ENCODE peak calls at places on chromosomes 3 and 15, in five cellular contexts. Z, O, P, L and T are unnamed samples. For H3K27me3 and H3K4me1, the result is how much of the 10 kb centered on the place peaks cover.

GRCh38 chr3:131960324-131960723 is 74.5 kb downstream of the CPNE4 start:
- DNase-seq in L (peak), O (peak), Z (peak), P (peak), T (no peak)

GRCh38 chr3:126540342-126540849 is 16.4 kb downstream of the CHST13 start:
- DNase-seq in P (peak), Z (peak), O (peak), L (peak), T (peak)

GRCh38 chr3:178325330-178325729 is 210.9 kb upstream of the KCNMB2 start:
- DNase-seq in L (peak), P (peak), O (peak), Z (peak), T (no peak)

GRCh38 chr15:90851945-90852344 is 16.4 kb upstream of the FURIN start:
- DNase-seq in Z (no peak), O (peak), L (no peak), P (no peak), T (no peak)

GRCh38 chr3:186121271-186121670 is 12.4 kb upstream of the ETV5 start:
- DNase-seq in L (no peak), P (no peak), Z (no peak), O (no peak), T (no peak)

GRCh38 chr3:143812411-143812968 is 35.8 kb downstream of the SLC9A9 start:
- DNase-seq in P (no peak), L (no peak), O (no peak), Z (no peak), T (no peak)

GRCh38 chr3:182644800-182645433 is 148.4 kb upstream of the ATP11B start:
- DNase-seq in P (no peak), O (no peak), Z (no peak), L (peak), T (no peak)

GRCh38 chr3:63961891-63962290 is 49.7 kb upstream of the SCAANT1 start:
- DNase-seq in O (peak), L (peak), Z (peak), P (peak), T (no peak)

GRCh38 chr3:120743556-120744195 is 1.1 kb downstream of the GTF2E1 start:
- DNase-seq in O (peak), P (peak), L (peak), Z (peak), T (no peak)

GRCh38 chr3:163562625-163563024 is 1515.7 kb downstream of the SI start:
- DNase-seq in Z (no peak), P (no peak), L (no peak), O (peak), T (no peak)

GRCh38 chr3:148075829-148076716 is 621.6 kb upstream of the AGTR1 start:
- DNase-seq in Z (peak), L (peak), O (peak), P (peak), T (no peak)

GRCh38 chr3:135301670-135302069 is 506.6 kb downstream of the EPHB1 start:
- DNase-seq in O (no peak), Z (no peak), L (no peak), P (no peak), T (no peak)

GRCh38 chr15:89016549-89017041 is 71.7 kb upstream of the ABHD2 start:
- DNase-seq in P (no peak), L (peak), O (peak), Z (peak), T (no peak)

GRCh38 chr3:48478631-48479555 is 25.1 kb downstream of the SHISA5 start:
- DNase-seq in L (no peak), Z (no peak), O (no peak), P (no peak), T (peak)

GRCh38 chr3:107884719-107885460 is 205.9 kb downstream of the CD47 start:
- DNase-seq in L (peak), O (peak), Z (peak), P (no peak), T (no peak)

GRCh38 chr15:75843618-75844610 is 667 bp downstream of the UBE2Q2 start:
- DNase-seq in Z (peak), P (peak), L (peak), O (peak), T (peak)

GRCh38 chr3:48688737-48689075 is 3.0 kb upstream of the NCKIPSD start:
- DNase-seq in Z (no peak), O (no peak), P (no peak), L (no peak), T (no peak)

GRCh38 chr3:44326035-44326434 is 12.5 kb upstream of the TCAIM start:
- DNase-seq in P (no peak), O (peak), L (peak), Z (peak), T (no peak)

GRCh38 chr15:81863157-81863556 is 182.7 kb downstream of the MEX3B start:
- DNase-seq in Z (peak), P (no peak), O (no peak), L (peak), T (no peak)

GRCh38 chr15:56653787-56654186 is 79.5 kb downstream of the ZNF280D start:
- DNase-seq in O (no peak), L (no peak), Z (no peak), P (peak), T (no peak)

GRCh38 chr3:149216195-149216869 is 5.3 kb downstream of the CP start:
- DNase-seq in L (peak), Z (no peak), P (no peak), O (no peak), T (no peak)

GRCh38 chr3:114595521-114596028 is 301.7 kb downstream of the TIGIT start:
- DNase-seq in O (no peak), L (peak), P (no peak), Z (peak), T (no peak)

GRCh38 chr3:185561958-185562357 is 9.6 kb upstream of the LIPH start:
- DNase-seq in O (no peak), L (no peak), P (peak), Z (no peak), T (no peak)

GRCh38 chr3:69294014-69294771 is 91.7 kb downstream of the FRMD4B start:
- DNase-seq in L (peak), P (peak), O (peak), Z (no peak), T (no peak)

GRCh38 chr3:39434574-39434973 is 28.1 kb downstream of the RPSA start:
- DNase-seq in L (no peak), P (no peak), Z (peak), O (no peak), T (no peak)

GRCh38 chr3:54660599-54661210 is 267.2 kb downstream of the LRTM1 start:
- DNase-seq in O (no peak), L (no peak), P (peak), Z (no peak), T (no peak)

DNA sequence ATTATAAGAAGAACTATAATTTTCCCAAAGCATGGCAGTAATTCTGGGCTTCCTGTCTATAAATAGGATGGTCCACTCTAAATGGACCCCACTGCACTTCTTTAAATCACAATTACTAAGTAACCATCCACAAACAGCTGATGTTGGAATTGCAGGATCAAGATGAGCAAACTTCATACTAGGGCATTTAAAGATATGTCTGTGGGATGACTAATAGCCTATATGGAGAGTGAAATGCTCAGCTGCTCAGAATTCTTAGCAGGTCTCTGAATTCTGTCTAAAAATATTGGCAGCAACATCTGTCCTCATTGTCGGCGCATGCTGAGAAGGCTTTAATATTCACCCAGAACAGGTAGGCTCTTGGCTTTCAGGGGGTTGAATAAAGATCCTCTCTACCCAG is 140.4 kb downstream of the SATB1 start:
- DNase-seq in P (no peak), L (no peak), Z (no peak), O (no peak), T (no peak)
- H2AFZ ChIP-seq in P (no peak), L (no peak), Z (no peak), O (no peak), T (no peak)

DNA sequence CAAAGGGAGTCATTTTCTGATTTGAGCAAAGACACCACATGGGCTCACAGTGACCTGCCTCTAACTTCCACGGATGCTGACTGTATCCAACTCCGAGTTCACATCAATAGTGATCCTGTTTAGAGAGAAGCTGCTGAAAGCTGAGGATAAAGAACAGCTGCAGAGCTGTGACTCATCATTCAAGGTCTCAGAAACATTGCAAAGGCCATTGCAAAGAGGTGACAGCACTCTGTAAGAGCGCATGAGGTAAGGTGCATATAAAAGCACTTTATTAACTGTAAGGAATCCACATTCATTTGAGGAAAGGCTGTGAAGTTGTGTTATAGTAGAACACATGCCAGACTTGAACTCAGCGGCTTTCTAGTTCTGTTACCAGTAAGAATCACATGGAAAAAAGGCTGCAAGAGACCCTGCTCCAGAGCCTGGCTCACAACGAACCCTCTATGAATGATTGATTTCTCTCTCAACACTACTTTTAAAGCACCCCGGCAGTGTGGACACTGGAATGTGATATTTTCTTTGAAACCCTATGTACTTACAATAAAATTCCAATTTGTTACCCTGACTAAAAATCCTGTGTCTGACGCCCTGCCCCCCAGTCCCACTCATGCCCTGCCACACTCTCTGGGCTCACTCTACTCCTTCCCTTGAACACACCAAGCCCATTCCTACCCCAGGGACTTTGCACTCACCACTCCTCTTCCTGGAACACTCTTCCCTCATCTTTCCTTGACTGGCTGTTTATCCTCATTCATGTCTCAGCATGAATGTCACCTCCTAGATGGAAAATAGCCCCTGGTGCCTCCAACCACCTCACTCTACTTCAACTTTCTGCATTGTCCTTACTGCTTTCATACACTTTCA is 111.2 kb downstream of the LSM3 start:
- DNase-seq in L (peak), P (peak), Z (peak), O (peak), T (no peak)
- H3K27me3 ChIP-seq in L (under half), P (under half), Z (under half), O (under half), T (under half)

GRCh38 chr3:194128202-194128907 is 7.6 kb upstream of the HES1 start:
- DNase-seq in P (no peak), Z (no peak), L (peak), O (no peak), T (no peak)

GRCh38 chr3:194130807-194131589 is 5.0 kb upstream of the HES1 start:
- DNase-seq in Z (no peak), P (peak), O (peak), L (peak), T (peak)

GRCh38 chr3:194130211-194130610 is 5.7 kb upstream of the HES1 start:
- DNase-seq in Z (no peak), O (no peak), P (no peak), L (no peak), T (no peak)

GRCh38 chr3:194126790-194127189 is 9.2 kb upstream of the HES1 start:
- DNase-seq in L (no peak), O (no peak), P (no peak), Z (no peak), T (no peak)

GRCh38 chr3:194129581-194130133 is 6.3 kb upstream of the HES1 start:
- DNase-seq in Z (no peak), O (no peak), L (peak), P (peak), T (no peak)
- H3K4me1 ChIP-seq in Z (under half), O (half or more), L (under half), P (under half), T (under half)

DNA sequence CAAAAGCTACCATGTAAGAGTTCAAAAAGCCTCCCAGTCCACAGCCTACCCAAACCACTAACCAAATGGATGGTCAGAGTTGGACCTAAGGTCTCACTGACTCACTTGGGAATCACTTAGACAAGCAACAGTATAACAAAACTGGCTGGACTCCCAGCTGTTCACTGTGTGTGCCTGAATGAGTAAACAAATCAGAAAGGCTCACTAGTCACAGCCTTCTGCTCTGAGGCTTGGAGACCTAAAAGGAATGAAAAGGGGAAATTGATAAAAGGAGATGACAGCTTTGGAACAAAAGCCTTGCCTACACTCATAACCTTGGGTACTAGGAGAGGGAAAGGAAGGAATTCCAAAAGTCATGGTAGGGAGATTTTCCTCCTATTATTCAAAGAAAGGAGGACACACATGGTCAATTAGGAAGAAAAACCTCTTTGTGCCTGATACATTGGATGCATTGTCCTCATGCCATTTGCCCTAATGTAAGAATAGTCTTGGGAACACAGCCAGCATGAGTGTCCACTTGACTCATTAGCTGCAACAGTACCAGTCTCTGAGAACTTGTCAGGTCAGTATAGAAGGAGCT is 92.3 kb downstream of the FRMD5 start:
- DNase-seq in Z (peak), O (peak), L (peak), P (peak), T (no peak)
- H2AFZ ChIP-seq in Z (peak), O (no peak), L (no peak), P (no peak), T (no peak)

GRCh38 chr3:111739241-111739952 is 119.7 kb upstream of the PHLDB2 start:
- DNase-seq in O (peak), L (peak), Z (peak), P (no peak), T (no peak)

GRCh38 chr3:111738790-111739189 is 120.3 kb upstream of the PHLDB2 start:
- DNase-seq in Z (no peak), O (no peak), P (no peak), L (no peak), T (no peak)

GRCh38 chr3:111738238-111738637 is 120.8 kb upstream of the PHLDB2 start:
- DNase-seq in O (no peak), Z (no peak), P (no peak), L (peak), T (no peak)

GRCh38 chr3:111737056-111737711 is 121.9 kb upstream of the PHLDB2 start:
- DNase-seq in P (no peak), O (no peak), L (no peak), Z (no peak), T (no peak)

GRCh38 chr3:111737712-111738097 is 121.4 kb upstream of the PHLDB2 start:
- DNase-seq in Z (peak), P (peak), O (peak), L (peak), T (peak)
- H3K27me3 ChIP-seq in Z (under half), P (under half), O (under half), L (under half), T (under half)

GRCh38 chr3:100754563-100755334 is 45.5 kb downstream of the TFG start:
- DNase-seq in O (no peak), L (peak), P (no peak), Z (no peak), T (no peak)
- H3K4me1 ChIP-seq in O (under half), L (under half), P (under half), Z (under half), T (under half)

DNA sequence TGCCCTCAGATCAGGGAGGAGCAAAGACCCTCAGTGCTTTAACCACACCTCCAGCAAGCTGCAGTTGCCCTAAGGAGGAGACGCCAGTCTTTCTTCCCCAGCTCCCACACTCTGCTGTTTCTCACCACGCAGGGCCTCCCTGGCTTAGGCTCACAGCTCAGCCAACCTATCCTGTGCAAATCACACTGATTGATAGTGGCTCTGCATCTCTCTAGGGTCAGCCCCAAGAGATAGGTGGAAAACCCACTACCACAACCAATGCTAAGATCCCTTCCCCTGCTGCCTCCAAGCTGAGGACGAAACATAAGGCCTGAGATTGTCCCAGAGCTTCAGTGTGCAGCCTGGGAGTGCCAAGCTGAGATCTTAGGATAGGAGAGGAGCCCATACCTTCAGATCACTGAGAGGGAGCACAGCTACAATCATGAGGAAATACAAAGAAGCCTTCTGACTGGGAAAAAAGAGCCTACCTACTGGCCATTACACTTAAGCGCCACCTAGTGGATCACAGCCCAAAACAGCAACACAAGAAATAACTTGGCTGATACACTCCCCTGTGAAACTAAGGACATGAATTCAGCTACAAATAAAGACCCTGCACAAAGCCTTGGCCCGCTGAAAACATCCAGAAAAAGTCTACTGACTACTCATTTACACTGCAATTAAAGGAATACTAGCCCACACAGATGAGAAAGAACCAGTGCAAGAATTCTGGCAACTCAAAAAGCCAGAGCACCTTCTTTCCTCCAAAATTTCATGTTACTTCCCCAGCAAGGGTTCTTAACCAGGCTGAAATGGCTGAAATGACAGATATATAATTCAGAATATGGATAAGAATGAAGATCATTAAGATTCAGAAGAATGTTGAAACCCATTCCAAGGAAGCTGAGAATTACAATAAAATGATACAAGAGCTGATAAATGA is 271.5 kb upstream of the DCBLD2 start:
- DNase-seq in O (peak), L (peak), P (peak), Z (peak), T (peak)
- H2AFZ ChIP-seq in O (peak), L (peak), P (no peak), Z (peak), T (peak)

DNA sequence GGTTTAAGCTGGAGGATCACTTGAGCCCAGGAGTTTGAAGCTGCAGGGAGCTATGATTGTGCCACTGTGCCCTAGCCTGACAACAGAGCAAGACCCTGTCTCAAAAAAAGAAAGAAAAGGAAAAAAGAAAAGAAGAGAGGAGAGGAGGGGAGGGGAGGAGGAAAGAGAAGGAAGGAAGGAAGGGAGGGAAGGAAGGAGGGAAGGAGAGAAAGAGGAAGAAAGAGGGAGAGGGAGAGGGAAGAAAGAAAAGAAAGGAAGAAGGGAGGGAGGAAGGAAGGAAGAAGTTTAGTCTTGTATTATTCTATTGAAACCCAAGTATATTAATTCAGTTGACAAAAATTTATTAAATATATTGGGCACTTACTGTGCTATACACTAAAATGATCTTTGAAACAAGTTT is 11.5 kb downstream of the GOLM2 start:
- DNase-seq in P (no peak), O (no peak), L (no peak), Z (no peak), T (no peak)
- H3K27me3 ChIP-seq in P (under half), O (under half), L (under half), Z (under half), T (under half)